ENCODE peak calls at places on chromosome 4, in nine cellular contexts. O is DMS153, X is Panc1, G is substantia nigra, M is dermis microvascular lymphatic vessel endothelial cell, Z is NCI-H510A treated with DMSO at 0.1 percent for 48 hours, T is G401, L is astrocyte of the cerebellum, C is endothelial cell of umbilical vein. Q is an unnamed sample.

GRCh38 chr4:107153228-107153627 is 117.1 kb upstream of the DKK2 start:
- DNase-seq in O (no peak), X (no peak), G (no peak), M (peak), Z (no peak), T (no peak), L (no peak), C (peak), Q (peak)

GRCh38 chr4:57910151-57910550 is 800.0 kb upstream of the IGFBP7 start:
- DNase-seq in O (no peak), X (no peak), G (no peak), M (no peak), Z (no peak), T (no peak), L (no peak), C (no peak), Q (no peak)

GRCh38 chr4:4289055-4289454 is 899 bp downstream of the LYAR start:
- DNase-seq in O (no peak), X (no peak), G (no peak), M (no peak), Z (no peak), T (no peak), L (no peak), C (no peak), Q (no peak)

GRCh38 chr4:70979445-70980008 is 13.9 kb upstream of the DCK start:
- DNase-seq in O (no peak), X (no peak), G (no peak), M (peak), Z (no peak), T (no peak), L (no peak), C (peak), Q (no peak)

GRCh38 chr4:142079951-142080350 is 443.6 kb downstream of the IL15 start:
- DNase-seq in O (no peak), X (no peak), G (no peak), M (no peak), Z (no peak), T (no peak), L (no peak), C (no peak), Q (no peak)

GRCh38 chr4:92305148-92305877 is 1.5 kb downstream of the GRID2 start:
- DNase-seq in O (peak), X (no peak), G (peak), M (peak), Z (peak), T (peak), L (peak), C (peak), Q (no peak)

GRCh38 chr4:61375316-61375715 is 175.2 kb downstream of the ADGRL3 start:
- DNase-seq in O (no peak), X (no peak), G (no peak), M (no peak), Z (no peak), T (no peak), L (no peak), C (no peak), Q (no peak)

GRCh38 chr4:77861500-77861899 is 1.1 kb upstream of the MRPL1 start:
- DNase-seq in O (no peak), X (no peak), G (no peak), M (peak), Z (no peak), T (no peak), L (no peak), C (no peak), Q (peak)

GRCh38 chr4:55545133-55545532 is 1.6 kb downstream of the CLOCK start:
- DNase-seq in O (peak), X (no peak), G (no peak), M (peak), Z (peak), T (peak), L (no peak), C (peak), Q (peak)

GRCh38 chr4:1770245-1770644 is 22.8 kb upstream of the FGFR3 start:
- DNase-seq in O (no peak), X (no peak), G (no peak), M (no peak), Z (no peak), T (no peak), L (no peak), C (no peak), Q (no peak)

GRCh38 chr4:84058201-84058600 is 440.9 kb downstream of the NKX6-1 start:
- DNase-seq in O (no peak), X (no peak), G (no peak), M (no peak), Z (no peak), T (no peak), L (no peak), C (no peak), Q (no peak)

GRCh38 chr4:44157611-44158277 is 290.9 kb downstream of the KCTD8 start:
- DNase-seq in O (no peak), X (no peak), G (no peak), M (peak), Z (no peak), T (peak), L (peak), C (peak), Q (peak)

GRCh38 chr4:74157743-74158560 is at the start of gene MTHFD2L:
- DNase-seq in O (peak), X (peak), G (peak), M (peak), Z (peak), T (peak), L (peak), C (peak), Q (peak)

GRCh38 chr4:86356831-86357230 is 3.0 kb downstream of the MAPK10 start:
- DNase-seq in O (no peak), X (no peak), G (peak), M (no peak), Z (no peak), T (peak), L (no peak), C (no peak), Q (no peak)

GRCh38 chr4:23021040-23021439 is 328.3 kb downstream of the GBA3 start:
- DNase-seq in O (no peak), X (no peak), G (no peak), M (no peak), Z (no peak), T (no peak), L (no peak), C (no peak), Q (no peak)

GRCh38 chr4:88005086-88005485 is 2.3 kb upstream of the PKD2 start:
- DNase-seq in O (no peak), X (no peak), G (no peak), M (no peak), Z (no peak), T (no peak), L (no peak), C (no peak), Q (no peak)

GRCh38 chr4:184802203-184803015 is 23.4 kb downstream of the ACSL1 start:
- DNase-seq in O (no peak), X (no peak), G (no peak), M (no peak), Z (no peak), T (no peak), L (no peak), C (no peak), Q (no peak)

GRCh38 chr4:65416875-65417274 is 253.4 kb downstream of the EPHA5 start:
- DNase-seq in O (peak), X (no peak), G (peak), M (peak), Z (peak), T (peak), L (peak), C (peak), Q (no peak)

GRCh38 chr4:153822316-153822715 is 33.4 kb upstream of the SFRP2 start:
- DNase-seq in O (no peak), X (no peak), G (no peak), M (no peak), Z (no peak), T (no peak), L (no peak), C (no peak), Q (no peak)

GRCh38 chr4:183691897-183692296 is 32.8 kb downstream of the TRAPPC11 start:
- DNase-seq in O (no peak), X (no peak), G (no peak), M (no peak), Z (no peak), T (no peak), L (no peak), C (no peak), Q (no peak)

GRCh38 chr4:57270350-57270749 is 160.2 kb upstream of the IGFBP7 start:
- DNase-seq in O (no peak), X (no peak), G (no peak), M (no peak), Z (no peak), T (no peak), L (no peak), C (peak), Q (no peak)

GRCh38 chr4:86661006-86661405 is 66.9 kb downstream of the PTPN13 start:
- DNase-seq in O (no peak), X (no peak), G (no peak), M (no peak), Z (no peak), T (no peak), L (no peak), C (no peak), Q (no peak)

GRCh38 chr4:72971572-72971971 is 97.9 kb downstream of the COX18 start:
- DNase-seq in O (no peak), X (no peak), G (no peak), M (peak), Z (no peak), T (no peak), L (peak), C (peak), Q (no peak)

GRCh38 chr4:43864616-43865146 is 583.9 kb downstream of the KCTD8 start:
- DNase-seq in O (no peak), X (no peak), G (no peak), M (no peak), Z (no peak), T (no peak), L (no peak), C (no peak), Q (no peak)

GRCh38 chr4:43453058-43453457 is 560.5 kb downstream of the GRXCR1 start:
- DNase-seq in O (no peak), X (no peak), G (no peak), M (no peak), Z (no peak), T (no peak), L (no peak), C (no peak), Q (no peak)

GRCh38 chr4:184215709-184216328 is 1.9 kb downstream of the ENPP6 start:
- DNase-seq in O (no peak), X (no peak), G (no peak), M (no peak), Z (no peak), T (no peak), L (no peak), C (no peak), Q (no peak)

GRCh38 chr4:39390603-39391002 is 16.1 kb upstream of the KLB start:
- DNase-seq in O (no peak), X (no peak), G (no peak), M (peak), Z (no peak), T (no peak), L (no peak), C (peak), Q (no peak)

GRCh38 chr4:7194251-7195137 is 2.2 kb downstream of the SORCS2 start:
- DNase-seq in O (no peak), X (no peak), G (peak), M (peak), Z (peak), T (no peak), L (no peak), C (no peak), Q (no peak)

GRCh38 chr4:39446842-39447573 is 11.7 kb downstream of the RPL9 start:
- DNase-seq in O (peak), X (no peak), G (peak), M (peak), Z (no peak), T (peak), L (peak), C (peak), Q (no peak)

GRCh38 chr4:81040175-81040659 is 9.7 kb downstream of the BMP3 start:
- DNase-seq in O (peak), X (no peak), G (no peak), M (peak), Z (peak), T (peak), L (peak), C (peak), Q (no peak)

GRCh38 chr4:153788064-153788418 is 842 bp downstream of the SFRP2 start:
- DNase-seq in O (no peak), X (no peak), G (no peak), M (no peak), Z (no peak), T (no peak), L (no peak), C (no peak), Q (no peak)

GRCh38 chr4:88517825-88518224 is 5.8 kb downstream of the PYURF start:
- DNase-seq in O (no peak), X (no peak), G (no peak), M (no peak), Z (no peak), T (no peak), L (no peak), C (no peak), Q (no peak)

GRCh38 chr4:2045518-2045951 is 13.6 kb upstream of the NAT8L start:
- DNase-seq in O (no peak), X (no peak), G (no peak), M (no peak), Z (no peak), T (peak), L (no peak), C (no peak), Q (no peak)

GRCh38 chr4:184424279-184424678 is 50.1 kb downstream of the IRF2 start:
- DNase-seq in O (no peak), X (no peak), G (no peak), M (no peak), Z (no peak), T (no peak), L (no peak), C (no peak), Q (no peak)

GRCh38 chr4:53355919-53356521 is 9.8 kb downstream of the SCFD2 start:
- DNase-seq in O (no peak), X (no peak), G (no peak), M (no peak), Z (no peak), T (no peak), L (no peak), C (no peak), Q (no peak)

GRCh38 chr4:52051615-52052474 is 741 bp downstream of the SPATA18 start:
- DNase-seq in O (peak), X (no peak), G (peak), M (peak), Z (peak), T (peak), L (peak), C (peak), Q (peak)

GRCh38 chr4:168735735-168736134 is 238.9 kb downstream of the PALLD start:
- DNase-seq in O (no peak), X (no peak), G (no peak), M (no peak), Z (no peak), T (no peak), L (no peak), C (no peak), Q (no peak)

GRCh38 chr4:185343726-185344581 is 51.8 kb downstream of the LRP2BP start:
- DNase-seq in O (no peak), X (no peak), G (no peak), M (peak), Z (no peak), T (peak), L (no peak), C (peak), Q (no peak)

GRCh38 chr4:75671802-75672421 is 1.3 kb downstream of the G3BP2 start:
- DNase-seq in O (no peak), X (no peak), G (no peak), M (peak), Z (no peak), T (no peak), L (no peak), C (peak), Q (no peak)

GRCh38 chr4:76781698-76782595 is 116.0 kb downstream of the SOWAHB start:
- DNase-seq in O (peak), X (no peak), G (no peak), M (no peak), Z (peak), T (no peak), L (peak), C (no peak), Q (peak)

Q was measured in HepG2.